ENCODE peak calls at places on chromosomes 5 and 9, in nine cellular contexts. H is activated CD4-positive, alpha-beta T cell treated with anti-CD3 and anti-CD28 coated beads for 24 hours; L is fibroblast of lung; Q is left cardiac atrium; X is fibroblast of the aortic adventitia; T is NCI-H1092; J is astrocyte of the spinal cord; P is germinal center; U is RPMI7951. M is an unnamed sample.

GRCh38 chr5:128773378-128773777 is 191.9 kb upstream of the SLC27A6 start:
- DNase-seq in T (no peak), P (no peak), L (no peak), X (no peak), J (peak), H (no peak), U (no peak), Q (no peak), M (peak)

GRCh38 chr9:117073539-117074336 is 341.1 kb downstream of the ASTN2 start:
- DNase-seq in X (no peak), P (peak), H (no peak), L (no peak), T (no peak), Q (no peak), J (no peak), U (no peak), M (peak)

GRCh38 chr9:88433583-88434240 is 45.5 kb downstream of the SPIN1 start:
- DNase-seq in P (no peak), H (no peak), L (peak), U (peak), X (peak), J (peak), T (no peak), Q (no peak), M (peak)

GRCh38 chr5:138603521-138603920 is 28.3 kb upstream of the HSPA9 start:
- DNase-seq in L (no peak), X (peak), J (no peak), H (no peak), U (peak), T (no peak), Q (no peak), P (no peak), M (peak)

GRCh38 chr5:170623576-170624181 is 119.9 kb downstream of the KCNIP1 start:
- DNase-seq in H (no peak), X (peak), P (no peak), U (peak), Q (peak), T (peak), L (peak), J (peak), M (peak)

GRCh38 chr5:168433982-168434381 is 52.3 kb upstream of the RARS1 start:
- DNase-seq in Q (no peak), T (no peak), L (no peak), H (no peak), P (no peak), X (no peak), U (peak), J (no peak), M (peak)

GRCh38 chr5:89043676-89044075 is 160.7 kb upstream of the MEF2C start:
- DNase-seq in U (peak), X (peak), J (peak), L (no peak), P (no peak), H (no peak), Q (no peak), T (no peak), M (peak)

GRCh38 chr9:120435066-120435465 is 144.9 kb downstream of the CDK5RAP2 start:
- DNase-seq in P (no peak), X (peak), H (no peak), J (peak), T (no peak), U (no peak), Q (no peak), L (peak), M (no peak)

GRCh38 chr9:83154087-83154736 is 91.3 kb upstream of the RASEF start:
- DNase-seq in J (peak), U (peak), H (no peak), T (no peak), X (peak), P (no peak), Q (no peak), L (peak), M (peak)

GRCh38 chr9:16266648-16267276 is 603.7 kb downstream of the BNC2 start:
- DNase-seq in U (peak), T (no peak), J (no peak), X (no peak), P (peak), H (no peak), Q (no peak), L (no peak), M (no peak)

M was measured in astrocyte of the hippocampus.